ENCODE peak calls at places on chromosomes 12 and 14, in ten cellular contexts. O, K, M, L, V, E, Y, W, J and Q are unnamed samples.

GRCh38 chr12:60266381-60266852 is 670.6 kb downstream of the SLC16A7 start:
- DNase-seq in V (peak; percentile 74), M (no peak), E (no peak), O (no peak), W (peak; percentile 69), K (peak; percentile 55), J (no peak), Y (no peak), L (no peak), Q (no peak)

GRCh38 chr14:35121026-35121886 is 534 bp downstream of the PPP2R3C start:
- DNase-seq in M (peak; percentile 14), O (no peak), K (no peak), V (no peak), L (no peak), J (peak; percentile 50), W (no peak), E (no peak), Y (no peak), Q (no peak)

GRCh38 chr14:28356819-28357218 is 409.8 kb upstream of the FOXG1 start:
- DNase-seq in L (no peak), K (no peak), Y (no peak), V (peak; percentile 11), M (no peak), E (no peak), O (no peak), J (no peak), W (peak; percentile 1), Q (no peak)

GRCh38 chr14:33692762-33693161 is 258.1 kb downstream of the EGLN3 start:
- DNase-seq in K (peak; percentile 68), Y (no peak), W (peak; percentile 49), L (no peak), M (no peak), J (no peak), V (peak; percentile 52), E (no peak), O (no peak), Q (no peak)

GRCh38 chr12:106246891-106247730 is 709 bp downstream of the CKAP4 start:
- DNase-seq in Y (peak; percentile 57), K (peak; percentile 66), O (no peak), J (peak; percentile 76), M (peak; percentile 80), W (peak; percentile 58), L (peak; percentile 55), V (peak; percentile 56), E (peak; percentile 64), Q (no peak)

GRCh38 chr14:103015426-103015825 is 41.9 kb downstream of the CDC42BPB start:
- DNase-seq in W (no peak), O (no peak), M (no peak), L (no peak), E (no peak), Y (no peak), J (peak; percentile 7), K (no peak), V (no peak), Q (no peak)

GRCh38 chr12:95605875-95606274 is 54.6 kb upstream of the USP44 start:
- DNase-seq in Y (no peak), V (no peak), L (no peak), M (no peak), E (no peak), J (no peak), W (no peak), K (no peak), O (no peak), Q (no peak)

GRCh38 chr12:110600254-110600653 is 13.7 kb upstream of the TCTN1 start:
- DNase-seq in Y (peak; percentile 87), E (no peak), K (peak; percentile 23), L (no peak), W (peak; percentile 68), V (peak; percentile 53), O (no peak), J (no peak), M (no peak), Q (no peak)

GRCh38 chr12:45089417-45089816 is 38.5 kb upstream of the DBX2 start:
- DNase-seq in L (no peak), K (no peak), M (no peak), W (no peak), O (no peak), Y (no peak), V (no peak), J (no peak), E (no peak), Q (no peak)

GRCh38 chr12:71456316-71456715 is 16.7 kb downstream of the LGR5 start:
- DNase-seq in L (no peak), K (no peak), W (no peak), Y (no peak), E (no peak), V (no peak), J (no peak), M (no peak), O (no peak), Q (no peak)

GRCh38 chr12:4962539-4963486 is 53.1 kb downstream of the KCNA1 start:
- DNase-seq in K (no peak), W (peak; percentile 22), V (no peak), J (no peak), L (peak; percentile 65), M (no peak), E (no peak), O (no peak), Y (peak; percentile 53), Q (no peak)

DNA sequence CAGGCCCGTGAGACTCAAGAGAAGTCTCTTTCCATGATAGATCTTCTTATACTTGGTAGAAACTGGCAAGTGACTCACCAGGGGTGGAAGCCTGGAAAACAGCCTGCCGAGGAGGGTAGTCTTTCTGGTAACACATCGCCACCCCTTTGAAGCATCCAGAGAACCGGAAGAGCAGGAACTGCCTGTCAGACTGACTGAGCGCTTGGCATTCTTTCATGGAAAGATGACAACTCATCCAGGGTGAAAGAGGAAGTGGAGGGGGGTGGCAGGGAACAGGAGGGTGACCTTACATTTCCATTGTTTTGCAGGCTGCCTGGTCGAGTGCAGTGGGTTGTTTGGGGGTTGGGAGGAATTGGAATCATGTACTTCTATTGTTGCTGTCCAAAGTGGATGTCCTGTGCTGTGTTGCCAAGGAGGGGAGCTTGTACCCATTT is 34.5 kb downstream of the PRKCH start:
- DNase-seq in V (peak; percentile 94), E (peak; percentile 60), J (no peak), K (peak; percentile 8), W (peak; percentile 96), Y (peak; percentile 6), O (no peak), L (peak; percentile 73), M (peak; percentile 23), Q (peak; percentile 55)
- TF ChIP-seq CTCF in V (no peak), E (no peak), J (no peak), K (no peak), W (no peak), Y (no peak), O (no peak), L (no peak), M (no peak), Q (no peak)

DNA sequence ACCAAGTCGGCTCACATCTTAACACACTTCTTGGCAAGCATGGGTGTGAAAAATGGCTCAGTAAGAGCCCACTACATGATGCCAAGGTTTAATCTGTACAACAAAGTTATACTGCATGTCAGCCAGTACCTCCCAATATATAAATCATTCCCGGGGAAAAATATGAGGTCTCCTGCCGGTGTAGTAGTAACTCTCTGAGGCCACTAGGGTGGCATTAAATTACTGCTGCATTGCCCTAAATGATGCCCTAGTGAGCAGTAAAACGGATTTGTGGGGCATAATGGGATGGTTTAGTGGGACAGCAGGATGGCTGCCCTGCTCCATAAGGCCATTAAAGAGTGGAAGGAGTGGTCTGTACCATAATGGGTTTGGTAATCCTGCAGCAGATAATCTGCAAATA is 267.7 kb downstream of the MED13L start:
- DNase-seq in V (no peak), J (no peak), O (no peak), Y (no peak), M (no peak), K (no peak), E (no peak), L (no peak), W (peak; percentile 2), Q (no peak)
- TF ChIP-seq CTCF in V (peak; percentile 7), J (no peak), O (no peak), Y (peak; percentile 39), M (no peak), K (peak; percentile 9), E (peak; percentile 72), L (no peak), W (peak; percentile 38), Q (peak; percentile 43)

GRCh38 chr12:98743362-98743953 is 98.4 kb downstream of the APAF1 start:
- DNase-seq in L (no peak), V (no peak), Y (peak; percentile 48), K (no peak), W (peak; percentile 39), E (peak; percentile 69), J (no peak), O (no peak), M (no peak), Q (no peak)
- TF ChIP-seq CTCF in L (peak; percentile 79), V (peak; percentile 48), Y (peak; percentile 99), K (peak; percentile 32), W (no peak), E (peak; percentile 48), J (peak; percentile 18), O (no peak), M (no peak), Q (peak; percentile 69)

GRCh38 chr14:84891414-84891813 is 638.5 kb upstream of the FLRT2 start:
- DNase-seq in L (no peak), J (no peak), K (no peak), O (no peak), Y (no peak), W (no peak), V (peak; percentile 1), M (no peak), E (no peak), Q (no peak)

DNA sequence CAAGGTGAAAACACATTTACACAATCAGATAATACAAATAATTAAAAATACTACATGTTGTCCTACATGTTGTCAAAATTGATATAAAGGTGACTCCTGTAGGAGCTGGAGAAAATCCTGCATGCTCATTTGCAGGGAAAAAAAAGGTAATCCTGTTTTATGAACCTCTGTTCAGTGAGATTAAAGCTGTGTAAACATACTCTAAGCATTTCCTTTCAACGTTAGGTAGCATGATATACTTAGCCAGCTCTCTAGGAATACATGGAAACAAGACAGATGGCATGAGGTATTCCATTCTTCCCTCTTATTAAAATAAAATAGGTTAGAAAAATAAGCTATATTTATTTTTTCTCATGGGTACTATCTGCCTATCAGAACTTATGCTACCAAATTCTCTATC is 635.7 kb upstream of the FLRT2 start:
- DNase-seq in W (no peak), J (no peak), Y (no peak), L (no peak), M (no peak), K (no peak), O (no peak), V (no peak), E (no peak), Q (no peak)
- TF ChIP-seq CTCF in W (no peak), J (no peak), Y (no peak), L (no peak), M (no peak), K (no peak), O (no peak), V (no peak), E (no peak), Q (no peak)

DNA sequence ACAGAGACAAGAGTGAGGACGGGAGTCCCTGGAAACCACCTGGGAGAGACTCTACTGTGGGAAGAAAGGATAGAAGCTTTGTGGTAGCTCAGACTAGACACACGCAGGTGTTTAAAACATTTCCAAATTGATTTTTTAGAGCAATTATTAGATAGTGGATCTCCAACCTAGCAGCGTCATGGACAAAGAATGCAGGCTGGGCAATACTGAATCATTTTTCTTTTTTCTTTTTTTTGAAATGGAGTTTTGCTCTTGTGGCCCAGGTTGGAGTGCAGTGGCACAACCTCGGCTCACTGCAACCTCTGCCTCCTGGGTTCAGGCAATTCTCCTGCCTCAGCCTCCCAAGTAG is 13.1 kb downstream of the GPR132 start:
- DNase-seq in W (no peak), J (no peak), Y (no peak), O (no peak), L (no peak), E (no peak), K (no peak), V (no peak), M (no peak), Q (no peak)
- TF ChIP-seq CTCF in W (no peak), J (no peak), Y (no peak), O (no peak), L (no peak), E (no peak), K (no peak), V (no peak), M (no peak), Q (no peak)